ENCODE peak calls at places on chromosomes 4 and X, in four cellular contexts. U is tibial artery; N is DND-41; A is CD8-positive, alpha-beta memory T cell. F is an unnamed sample.

GRCh38 chr4:41012308-41012707 is 202.0 kb downstream of the APBB2 start:
- DNase-seq in N (no peak), A (no peak), U (no peak), F (no peak)

GRCh38 chr4:101439926-101440325 is 92.6 kb upstream of the PPP3CA start:
- DNase-seq in N (no peak), A (no peak), U (no peak), F (no peak)

GRCh38 chr4:148214529-148215166 is 227.6 kb downstream of the NR3C2 start:
- DNase-seq in U (peak; percentile 48), N (no peak), A (no peak), F (peak; percentile 71)

GRCh38 chrX:145848857-145849256 is 31.2 kb downstream of the SLITRK2 start:
- DNase-seq in A (no peak), N (no peak), U (no peak), F (no peak)

GRCh38 chrX:115367455-115367854 is 77.9 kb downstream of the LUZP4 start:
- DNase-seq in U (no peak), N (no peak), A (no peak), F (no peak)

GRCh38 chr4:2049811-2050210 is 9.3 kb upstream of the NAT8L start:
- DNase-seq in U (peak; percentile 5), A (no peak), N (no peak), F (no peak)

GRCh38 chr4:187070158-187070557 is 346.5 kb upstream of the FAT1 start:
- DNase-seq in N (no peak), U (no peak), A (no peak), F (no peak)

GRCh38 chr4:188403272-188403671 is 264.0 kb downstream of the TRIML1 start:
- DNase-seq in A (no peak), N (no peak), U (no peak), F (no peak)

GRCh38 chr4:6909970-6910339 is 329 bp downstream of the TBC1D14 start:
- DNase-seq in N (peak; percentile 49), U (no peak), A (no peak), F (no peak)

GRCh38 chr4:141789716-141790115 is 153.3 kb downstream of the IL15 start:
- DNase-seq in A (no peak), U (no peak), N (no peak), F (no peak)

GRCh38 chr4:145102619-145103018 is 4.5 kb downstream of the ABCE1 start:
- DNase-seq in U (no peak), N (no peak), A (no peak), F (no peak)

GRCh38 chrX:107750263-107750662 is 25.3 kb downstream of the TSC22D3 start:
- DNase-seq in N (no peak), U (no peak), A (no peak), F (no peak)

GRCh38 chrX:122087353-122087752 is 1039.9 kb downstream of the GLUD2 start:
- DNase-seq in U (no peak), N (no peak), A (no peak), F (no peak)

GRCh38 chr4:81472249-81473085 is 760 bp upstream of the RASGEF1B start:
- DNase-seq in A (peak; percentile 35), N (peak; percentile 60), U (peak; percentile 43), F (no peak)

GRCh38 chr4:17066241-17066640 is 167.8 kb upstream of the LDB2 start:
- DNase-seq in N (no peak), A (no peak), U (no peak), F (no peak)

GRCh38 chr4:41594439-41594838 is 56.5 kb downstream of the LIMCH1 start:
- DNase-seq in U (peak; percentile 57), N (no peak), A (no peak), F (no peak)

GRCh38 chr4:56321246-56321645 is 66.0 kb downstream of the AASDH start:
- DNase-seq in A (no peak), N (no peak), U (no peak), F (no peak)

GRCh38 chr4:86685401-86685800 is 91.3 kb downstream of the PTPN13 start:
- DNase-seq in A (no peak), U (no peak), N (no peak), F (no peak)

GRCh38 chrX:15242899-15243555 is 26.9 kb downstream of the ASB9 start:
- DNase-seq in U (no peak), N (peak; percentile 19), A (peak; percentile 3), F (no peak)

GRCh38 chrX:154327026-154327820 is 31.6 kb downstream of the TKTL1 start:
- DNase-seq in U (no peak), N (peak; percentile 72), A (no peak), F (no peak)

GRCh38 chrX:153946910-153947769 is 2.7 kb upstream of the RENBP start:
- DNase-seq in A (peak; percentile 69), N (peak; percentile 79), U (peak; percentile 56), F (peak; percentile 90)

GRCh38 chr4:175536852-175537453 is 275.1 kb downstream of the GPM6A start:
- DNase-seq in A (no peak), N (no peak), U (no peak), F (no peak)

GRCh38 chrX:14030248-14030592 is 528 bp upstream of the GEMIN8 start:
- DNase-seq in A (no peak), U (no peak), N (no peak), F (no peak)

GRCh38 chrX:54483946-54484345 is 12.1 kb downstream of the FGD1 start:
- DNase-seq in N (no peak), A (no peak), U (no peak), F (no peak)

GRCh38 chrX:54482839-54483593 is 13.0 kb downstream of the FGD1 start:
- DNase-seq in U (no peak), A (no peak), N (no peak), F (peak; percentile 52)

GRCh38 chrX:54484666-54485065 is 11.4 kb downstream of the FGD1 start:
- DNase-seq in A (no peak), U (no peak), N (no peak), F (no peak)

GRCh38 chrX:54479471-54480122 is 16.4 kb downstream of the FGD1 start:
- DNase-seq in A (no peak), N (no peak), U (no peak), F (no peak)

DNA sequence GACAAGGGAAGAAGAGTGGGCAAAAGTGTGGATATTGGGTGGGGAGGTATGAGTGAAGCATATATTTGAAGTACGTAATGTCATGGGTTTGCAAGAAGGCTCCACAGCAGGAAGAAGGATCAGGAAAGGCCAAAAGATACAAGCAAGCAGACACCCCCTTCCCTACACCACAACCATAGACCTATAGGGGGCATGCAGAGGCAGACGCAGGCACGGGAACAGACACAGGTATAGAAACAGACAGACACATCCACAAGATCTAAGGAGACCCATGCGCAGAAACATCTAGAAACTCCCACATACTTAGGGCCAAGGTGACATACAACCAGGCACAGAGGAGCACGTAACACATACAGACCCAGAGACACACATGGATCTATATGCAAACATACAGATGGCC is 14.3 kb downstream of the FGD1 start:
- DNase-seq in A (no peak), N (no peak), U (no peak), F (no peak)
- H3K4me1 ChIP-seq in A (no peaks in the 10 kb centered on the region), N (no peaks in the 10 kb centered on the region), U (no peaks in the 10 kb centered on the region), F (no peaks in the 10 kb centered on the region)

DNA sequence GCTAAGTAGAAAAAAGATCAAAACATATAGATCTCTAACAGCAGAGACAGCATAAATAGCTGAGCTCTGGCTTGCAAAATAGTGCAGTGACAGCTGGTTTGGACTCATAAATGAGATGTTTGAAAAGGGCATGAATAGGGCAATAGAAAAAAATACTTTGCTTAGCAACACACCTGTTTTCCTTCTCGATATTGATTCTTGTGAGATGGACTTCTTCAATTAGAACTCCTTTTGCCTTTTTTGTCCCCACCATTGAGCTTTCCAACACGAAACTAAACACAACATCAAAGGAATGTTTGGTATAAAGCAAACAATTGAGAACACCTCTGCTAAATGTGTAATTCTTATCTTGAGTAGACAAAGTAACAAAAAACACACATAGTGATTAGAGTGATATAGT is 726.3 kb downstream of the RAPGEF2 start:
- DNase-seq in A (no peak), N (no peak), U (no peak), F (no peak)
- H3K9me3 ChIP-seq in A (no peaks in the 10 kb centered on the region), N (no peaks in the 10 kb centered on the region), U (no peaks in the 10 kb centered on the region), F (no peaks in the 10 kb centered on the region)

GRCh38 chr4:182548156-182548555 is 305.0 kb downstream of the TENM3 start:
- DNase-seq in U (no peak), A (no peak), N (no peak), F (no peak)
- H3K4me1 ChIP-seq in U (no peaks in the 10 kb centered on the region), A (no peaks in the 10 kb centered on the region), N (no peaks in the 10 kb centered on the region), F (no peaks in the 10 kb centered on the region)

GRCh38 chr4:107777890-107778289 is 46.8 kb upstream of the SGMS2 start:
- DNase-seq in A (no peak), U (no peak), N (no peak), F (no peak)
- H3K9me3 ChIP-seq in A (peaks cover 7% of the 10 kb centered on the region), U (no peaks in the 10 kb centered on the region), N (peaks cover 17% of the 10 kb centered on the region), F (peaks cover 3% of the 10 kb centered on the region)

GRCh38 chrX:78111140-78111931 is 7.3 kb downstream of the PGK1 start:
- DNase-seq in U (no peak), N (no peak), A (no peak), F (no peak)
- H3K4me1 ChIP-seq in U (no peaks in the 10 kb centered on the region), N (peaks cover 89% of the 10 kb centered on the region), A (peaks cover 63% of the 10 kb centered on the region), F (peaks cover 1% of the 10 kb centered on the region)

DNA sequence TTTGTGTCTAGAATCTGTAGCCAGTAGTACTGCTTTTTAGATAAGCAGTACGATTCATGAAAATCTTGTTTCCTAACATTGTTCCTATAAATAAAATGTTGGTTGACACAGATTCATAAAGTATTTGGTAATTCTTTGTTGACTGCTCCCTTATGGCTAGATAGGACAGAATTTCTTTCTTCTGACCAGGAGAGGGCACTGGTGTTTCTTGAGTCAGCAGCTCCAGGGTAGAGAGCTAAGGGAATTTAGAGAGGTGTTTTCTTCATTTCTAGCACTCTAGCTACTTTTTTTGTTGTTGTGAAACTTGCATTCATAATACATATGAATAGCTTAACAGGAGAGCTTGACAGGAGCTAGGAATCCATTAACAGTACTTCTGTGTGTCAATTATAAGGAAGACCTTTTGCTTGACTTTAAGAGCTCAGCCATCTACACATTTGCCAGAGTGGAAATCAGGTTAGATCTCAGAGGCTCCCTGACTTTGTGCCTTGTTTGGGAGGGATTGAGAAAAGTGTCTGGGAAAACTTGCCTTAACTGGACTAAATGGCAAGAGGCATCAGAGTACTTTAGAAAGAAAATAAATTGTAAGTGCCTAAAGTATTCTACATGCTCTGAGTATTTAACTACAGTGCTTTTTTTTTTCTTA is 756.1 kb downstream of the SH3BGRL start:
- DNase-seq in U (no peak), N (peak; percentile 12), A (no peak), F (no peak)
- H3K9me3 ChIP-seq in U (no peaks in the 10 kb centered on the region), N (no peaks in the 10 kb centered on the region), A (no peaks in the 10 kb centered on the region), F (no peaks in the 10 kb centered on the region)

DNA sequence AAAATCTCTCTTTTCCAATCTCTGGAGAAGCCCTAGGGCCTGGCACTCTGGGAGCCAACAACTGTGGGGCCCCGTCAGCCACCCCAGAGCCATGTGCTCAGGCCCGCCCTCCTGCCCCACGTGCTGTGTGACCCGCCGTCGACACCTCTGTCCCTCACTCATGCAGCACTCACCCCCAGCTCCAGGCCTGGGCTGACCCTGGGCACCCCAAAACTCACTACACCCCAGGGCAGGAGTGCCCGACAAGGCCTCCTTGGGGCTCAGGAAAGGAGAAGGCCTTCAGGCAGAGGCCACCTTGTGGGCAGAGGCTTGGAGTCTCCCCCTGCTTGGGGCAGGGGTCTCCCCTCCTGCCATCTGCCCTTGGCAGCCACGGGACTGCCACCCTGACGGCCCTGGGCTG is 5.7 kb downstream of the MYL5 start:
- DNase-seq in U (no peak), N (no peak), A (no peak), F (no peak)
- H3K4me1 ChIP-seq in U (no peaks in the 10 kb centered on the region), N (peaks cover 36% of the 10 kb centered on the region), A (peaks cover 5% of the 10 kb centered on the region), F (no peaks in the 10 kb centered on the region)

GRCh38 chrX:67426946-67427345 is 116.9 kb upstream of the AR start:
- DNase-seq in U (no peak), A (no peak), N (no peak), F (no peak)
- H3K9me3 ChIP-seq in U (peaks cover 17% of the 10 kb centered on the region), A (no peaks in the 10 kb centered on the region), N (no peaks in the 10 kb centered on the region), F (peaks cover 1% of the 10 kb centered on the region)

F was measured in aorta.